ENCODE peak calls at places on chromosomes 7 and 10, in eight cellular contexts. One of them, this sample, is unnamed.

GRCh38 chr10:123398180-123398591 is 244.0 kb downstream of the BUB3 start:
- DNase-seq in ovary: no peak
- DNase-seq in posterior cingulate gyrus: no peak
- DNase-seq in keratinocyte: no peak
- DNase-seq in GM12891: peak
- DNase-seq in stimulated activated CD4-positive, alpha-beta T cell treated with anti-CD3 and anti-CD28 coated beads, Interleukin-15, amount 100 ng/mL, for 48 hours: no peak
- DNase-seq in BE2C: no peak
- DNase-seq in osteocyte: no peak
- DNase-seq in this sample: no peak

GRCh38 chr10:84818956-84819355 is 490.6 kb downstream of the CCSER2 start:
- DNase-seq in GM12891: no peak
- DNase-seq in keratinocyte: no peak
- DNase-seq in ovary: no peak
- DNase-seq in posterior cingulate gyrus: no peak
- DNase-seq in osteocyte: no peak
- DNase-seq in BE2C: no peak
- DNase-seq in stimulated activated CD4-positive, alpha-beta T cell treated with anti-CD3 and anti-CD28 coated beads, Interleukin-15, amount 100 ng/mL, for 48 hours: no peak
- DNase-seq in this sample: no peak

GRCh38 chr10:28676297-28676967 is 889 bp upstream of the BAMBI start:
- DNase-seq in posterior cingulate gyrus: peak
- DNase-seq in keratinocyte: no peak
- DNase-seq in osteocyte: no peak
- DNase-seq in BE2C: peak
- DNase-seq in GM12891: no peak
- DNase-seq in ovary: peak
- DNase-seq in stimulated activated CD4-positive, alpha-beta T cell treated with anti-CD3 and anti-CD28 coated beads, Interleukin-15, amount 100 ng/mL, for 48 hours: peak
- DNase-seq in this sample: no peak

GRCh38 chr10:127918570-127918969 is 11.7 kb downstream of the PTPRE start:
- DNase-seq in stimulated activated CD4-positive, alpha-beta T cell treated with anti-CD3 and anti-CD28 coated beads, Interleukin-15, amount 100 ng/mL, for 48 hours: no peak
- DNase-seq in GM12891: no peak
- DNase-seq in osteocyte: no peak
- DNase-seq in BE2C: no peak
- DNase-seq in keratinocyte: no peak
- DNase-seq in ovary: no peak
- DNase-seq in posterior cingulate gyrus: no peak
- DNase-seq in this sample: no peak

GRCh38 chr7:44881610-44882009 is 3.7 kb downstream of the PURB start:
- DNase-seq in stimulated activated CD4-positive, alpha-beta T cell treated with anti-CD3 and anti-CD28 coated beads, Interleukin-15, amount 100 ng/mL, for 48 hours: no peak
- DNase-seq in GM12891: no peak
- DNase-seq in keratinocyte: no peak
- DNase-seq in BE2C: no peak
- DNase-seq in posterior cingulate gyrus: no peak
- DNase-seq in ovary: no peak
- DNase-seq in osteocyte: no peak
- DNase-seq in this sample: no peak

GRCh38 chr10:47076949-47077348 is 165.7 kb downstream of the PTPN20 start:
- DNase-seq in keratinocyte: no peak
- DNase-seq in stimulated activated CD4-positive, alpha-beta T cell treated with anti-CD3 and anti-CD28 coated beads, Interleukin-15, amount 100 ng/mL, for 48 hours: no peak
- DNase-seq in GM12891: no peak
- DNase-seq in osteocyte: no peak
- DNase-seq in posterior cingulate gyrus: no peak
- DNase-seq in BE2C: no peak
- DNase-seq in ovary: no peak
- DNase-seq in this sample: no peak

GRCh38 chr7:20542594-20542993 is 72.9 kb upstream of the ABCB5 start:
- DNase-seq in keratinocyte: no peak
- DNase-seq in ovary: no peak
- DNase-seq in stimulated activated CD4-positive, alpha-beta T cell treated with anti-CD3 and anti-CD28 coated beads, Interleukin-15, amount 100 ng/mL, for 48 hours: no peak
- DNase-seq in BE2C: peak
- DNase-seq in osteocyte: no peak
- DNase-seq in posterior cingulate gyrus: peak
- DNase-seq in GM12891: no peak
- DNase-seq in this sample: no peak

GRCh38 chr10:84360634-84361365 is 32.4 kb downstream of the CCSER2 start:
- DNase-seq in posterior cingulate gyrus: no peak
- DNase-seq in BE2C: no peak
- DNase-seq in stimulated activated CD4-positive, alpha-beta T cell treated with anti-CD3 and anti-CD28 coated beads, Interleukin-15, amount 100 ng/mL, for 48 hours: no peak
- DNase-seq in keratinocyte: no peak
- DNase-seq in ovary: no peak
- DNase-seq in GM12891: no peak
- DNase-seq in osteocyte: no peak
- DNase-seq in this sample: no peak

GRCh38 chr10:22690614-22691431 is 23.6 kb downstream of the PIP4K2A start:
- DNase-seq in keratinocyte: no peak
- DNase-seq in osteocyte: no peak
- DNase-seq in posterior cingulate gyrus: no peak
- DNase-seq in BE2C: no peak
- DNase-seq in GM12891: no peak
- DNase-seq in stimulated activated CD4-positive, alpha-beta T cell treated with anti-CD3 and anti-CD28 coated beads, Interleukin-15, amount 100 ng/mL, for 48 hours: no peak
- DNase-seq in ovary: no peak
- DNase-seq in this sample: no peak

GRCh38 chr10:21732067-21732772 is 198.2 kb downstream of the MLLT10 start:
- DNase-seq in BE2C: peak
- DNase-seq in keratinocyte: no peak
- DNase-seq in posterior cingulate gyrus: peak
- DNase-seq in GM12891: peak
- DNase-seq in ovary: peak
- DNase-seq in stimulated activated CD4-positive, alpha-beta T cell treated with anti-CD3 and anti-CD28 coated beads, Interleukin-15, amount 100 ng/mL, for 48 hours: peak
- DNase-seq in osteocyte: no peak
- DNase-seq in this sample: no peak

GRCh38 chr7:90642978-90643377 is 46.9 kb downstream of the CDK14 start:
- DNase-seq in osteocyte: no peak
- DNase-seq in ovary: no peak
- DNase-seq in BE2C: no peak
- DNase-seq in stimulated activated CD4-positive, alpha-beta T cell treated with anti-CD3 and anti-CD28 coated beads, Interleukin-15, amount 100 ng/mL, for 48 hours: no peak
- DNase-seq in posterior cingulate gyrus: no peak
- DNase-seq in keratinocyte: no peak
- DNase-seq in GM12891: no peak
- DNase-seq in this sample: no peak

GRCh38 chr10:120477006-120477722 is 20.1 kb downstream of the PLPP4 start:
- DNase-seq in GM12891: no peak
- DNase-seq in keratinocyte: no peak
- DNase-seq in posterior cingulate gyrus: no peak
- DNase-seq in ovary: no peak
- DNase-seq in stimulated activated CD4-positive, alpha-beta T cell treated with anti-CD3 and anti-CD28 coated beads, Interleukin-15, amount 100 ng/mL, for 48 hours: no peak
- DNase-seq in BE2C: no peak
- DNase-seq in osteocyte: peak
- DNase-seq in this sample: no peak

GRCh38 chr7:128168667-128169210 is 72.3 kb upstream of the LEP start:
- DNase-seq in keratinocyte: no peak
- DNase-seq in BE2C: no peak
- DNase-seq in posterior cingulate gyrus: no peak
- DNase-seq in stimulated activated CD4-positive, alpha-beta T cell treated with anti-CD3 and anti-CD28 coated beads, Interleukin-15, amount 100 ng/mL, for 48 hours: no peak
- DNase-seq in ovary: no peak
- DNase-seq in GM12891: no peak
- DNase-seq in osteocyte: no peak
- DNase-seq in this sample: no peak

This sample was measured in NCI-H1436 treated with DMSO at 0.1 percent for 48 hours.